ENCODE peak calls at places on chromosomes 13 and 19, in nine cellular contexts. V is colonic mucosa; S is A549; E is mesenchymal stem cell; K is GM23248; A is breast epithelium; O is CD4-positive, CD25-positive, alpha-beta regulatory T cell; F is psoas muscle; R is mammary epithelial cell. G is an unnamed sample. For H3K4me1, the result is how much of the 10 kb centered on the place peaks cover.

GRCh38 chr13:110221331-110221730 is 85.6 kb downstream of the COL4A1 start:
- DNase-seq in V (no peak), S (no peak), E (no peak), K (no peak), A (no peak), O (no peak), F (no peak), R (no peak), G (no peak)

GRCh38 chr13:99895428-99895998 is 76.1 kb downstream of the ZIC5 start:
- DNase-seq in V (peak), S (no peak), E (peak), K (peak), A (no peak), O (peak), F (no peak), R (no peak), G (no peak)

GRCh38 chr19:50003810-50004419 is 21.3 kb downstream of the VRK3 start:
- DNase-seq in V (no peak), S (peak), E (peak), K (peak), A (no peak), O (no peak), F (peak), R (peak), G (no peak)

GRCh38 chr13:32880636-32881035 is 135.6 kb upstream of the KL start:
- DNase-seq in V (no peak), S (no peak), E (no peak), K (no peak), A (no peak), O (no peak), F (no peak), R (no peak), G (no peak)

GRCh38 chr19:912181-913079 is 589 bp downstream of the R3HDM4 start:
- DNase-seq in V (no peak), S (no peak), E (no peak), K (peak), A (no peak), O (peak), F (no peak), R (peak), G (no peak)

GRCh38 chr19:35357867-35358573 is at the start of gene FFAR3:
- DNase-seq in V (no peak), S (no peak), E (peak), K (peak), A (peak), O (peak), F (peak), R (no peak), G (peak)

GRCh38 chr13:111204438-111205177 is 89.5 kb downstream of the ARHGEF7 start:
- DNase-seq in V (no peak), S (no peak), E (peak), K (peak), A (no peak), O (no peak), F (peak), R (peak), G (peak)

GRCh38 chr19:11377237-11377636 is 2.8 kb downstream of the SWSAP1 start:
- DNase-seq in V (no peak), S (peak), E (peak), K (peak), A (no peak), O (no peak), F (no peak), R (peak), G (no peak)

GRCh38 chr13:109517516-109517915 is 268.9 kb downstream of the IRS2 start:
- DNase-seq in V (no peak), S (no peak), E (peak), K (peak), A (no peak), O (no peak), F (no peak), R (no peak), G (no peak)

GRCh38 chr13:99206226-99206625 is 5.6 kb downstream of the UBAC2 start:
- DNase-seq in V (peak), S (no peak), E (no peak), K (no peak), A (no peak), O (no peak), F (no peak), R (no peak), G (no peak)

GRCh38 chr13:51291341-51291740 is 48.1 kb upstream of the SERPINE3 start:
- DNase-seq in V (no peak), S (peak), E (no peak), K (peak), A (no peak), O (no peak), F (no peak), R (peak), G (no peak)

GRCh38 chr13:73272831-73273230 is 214.0 kb downstream of the KLF5 start:
- DNase-seq in V (no peak), S (no peak), E (no peak), K (no peak), A (no peak), O (no peak), F (no peak), R (no peak), G (no peak)

GRCh38 chr13:91904005-91904404 is 505.6 kb downstream of the GPC5 start:
- DNase-seq in V (no peak), S (no peak), E (peak), K (no peak), A (no peak), O (no peak), F (no peak), R (no peak), G (no peak)

GRCh38 chr19:50882188-50882587 is 8.9 kb downstream of the KLK2 start:
- DNase-seq in V (no peak), S (no peak), E (no peak), K (no peak), A (no peak), O (no peak), F (no peak), R (no peak), G (no peak)

GRCh38 chr13:85825454-85825853 is 26.2 kb upstream of the SLITRK6 start:
- DNase-seq in V (no peak), S (no peak), E (peak), K (no peak), A (no peak), O (no peak), F (no peak), R (no peak), G (no peak)

GRCh38 chr19:37698216-37698615 is 21.3 kb downstream of the ZNF607 start:
- DNase-seq in V (no peak), S (no peak), E (no peak), K (no peak), A (no peak), O (no peak), F (no peak), R (no peak), G (no peak)

GRCh38 chr19:44282846-44283245 is 22.0 kb downstream of the ZNF235 start:
- DNase-seq in V (no peak), S (no peak), E (no peak), K (peak), A (no peak), O (no peak), F (no peak), R (peak), G (no peak)

GRCh38 chr13:113502686-113503085 is 12.2 kb upstream of the DCUN1D2 start:
- DNase-seq in V (no peak), S (no peak), E (no peak), K (no peak), A (no peak), O (no peak), F (no peak), R (no peak), G (no peak)

GRCh38 chr13:113897161-113897560 is 33.3 kb upstream of the GAS6 start:
- DNase-seq in V (no peak), S (peak), E (peak), K (peak), A (peak), O (no peak), F (no peak), R (peak), G (no peak)

GRCh38 chr13:112451512-112452379 is 75.6 kb downstream of the SPACA7 start:
- DNase-seq in V (peak), S (no peak), E (no peak), K (no peak), A (no peak), O (no peak), F (peak), R (no peak), G (no peak)

GRCh38 chr19:55546822-55547614 is 1.7 kb upstream of the SBK3 start:
- DNase-seq in V (peak), S (peak), E (peak), K (peak), A (no peak), O (no peak), F (peak), R (peak), G (peak)

GRCh38 chr19:6947745-6948144 is 60.4 kb downstream of the ADGRE1 start:
- DNase-seq in V (no peak), S (peak), E (peak), K (peak), A (no peak), O (no peak), F (no peak), R (no peak), G (no peak)

GRCh38 chr19:7691497-7691896 is 10.4 kb downstream of the FCER2 start:
- DNase-seq in V (no peak), S (no peak), E (no peak), K (no peak), A (no peak), O (no peak), F (no peak), R (no peak), G (no peak)

GRCh38 chr19:18085702-18086457 is 854 bp downstream of the IL12RB1 start:
- DNase-seq in V (no peak), S (no peak), E (no peak), K (no peak), A (no peak), O (no peak), F (no peak), R (no peak), G (no peak)

GRCh38 chr19:11538232-11539036 is at the start of gene CNN1:
- DNase-seq in V (no peak), S (no peak), E (peak), K (peak), A (peak), O (no peak), F (peak), R (no peak), G (peak)

GRCh38 chr19:32570081-32570785 is 10.8 kb upstream of the PDCD5 start:
- DNase-seq in V (peak), S (peak), E (peak), K (peak), A (peak), O (peak), F (peak), R (peak), G (no peak)

GRCh38 chr19:41426952-41427646 is at the start of gene B3GNT8:
- DNase-seq in V (peak), S (no peak), E (peak), K (peak), A (peak), O (no peak), F (peak), R (peak), G (peak)

GRCh38 chr13:105047676-105048295 is 1487.7 kb downstream of the EFNB2 start:
- DNase-seq in V (no peak), S (no peak), E (no peak), K (no peak), A (no peak), O (no peak), F (no peak), R (no peak), G (no peak)

GRCh38 chr19:18290250-18291018 is 9.0 kb upstream of the JUND start:
- DNase-seq in V (no peak), S (no peak), E (no peak), K (peak), A (no peak), O (peak), F (no peak), R (no peak), G (peak)

GRCh38 chr13:39552233-39552632 is 50.8 kb downstream of the LHFPL6 start:
- DNase-seq in V (no peak), S (no peak), E (no peak), K (no peak), A (no peak), O (no peak), F (no peak), R (no peak), G (no peak)

GRCh38 chr19:17889609-17890214 is 18.0 kb downstream of the SLC5A5 start:
- DNase-seq in V (no peak), S (no peak), E (peak), K (peak), A (no peak), O (no peak), F (no peak), R (peak), G (no peak)

GRCh38 chr19:661427-662196 is 1.4 kb downstream of the RNF126 start:
- DNase-seq in V (peak), S (no peak), E (peak), K (peak), A (no peak), O (peak), F (no peak), R (peak), G (no peak)

GRCh38 chr19:18002347-18002850 is 5.6 kb upstream of the ARRDC2 start:
- DNase-seq in V (no peak), S (no peak), E (no peak), K (no peak), A (no peak), O (no peak), F (peak), R (no peak), G (peak)

GRCh38 chr13:98755729-98756128 is 3.3 kb upstream of the SLC15A1 start:
- DNase-seq in V (no peak), S (no peak), E (no peak), K (no peak), A (no peak), O (no peak), F (no peak), R (no peak), G (no peak)

GRCh38 chr19:10815969-10816635 is 19.9 kb downstream of the TMED1 start:
- DNase-seq in V (no peak), S (no peak), E (no peak), K (peak), A (no peak), O (no peak), F (no peak), R (no peak), G (no peak)

GRCh38 chr19:4910594-4911273 is 1.4 kb downstream of the UHRF1 start:
- DNase-seq in V (peak), S (peak), E (peak), K (peak), A (no peak), O (no peak), F (no peak), R (no peak), G (no peak)

GRCh38 chr13:31699650-31700049 is 39.7 kb upstream of the RXFP2 start:
- DNase-seq in V (no peak), S (no peak), E (no peak), K (no peak), A (no peak), O (no peak), F (no peak), R (no peak), G (no peak)

GRCh38 chr13:73090116-73090811 is 31.5 kb downstream of the KLF5 start:
- DNase-seq in V (peak), S (peak), E (peak), K (peak), A (no peak), O (no peak), F (no peak), R (peak), G (no peak)

DNA sequence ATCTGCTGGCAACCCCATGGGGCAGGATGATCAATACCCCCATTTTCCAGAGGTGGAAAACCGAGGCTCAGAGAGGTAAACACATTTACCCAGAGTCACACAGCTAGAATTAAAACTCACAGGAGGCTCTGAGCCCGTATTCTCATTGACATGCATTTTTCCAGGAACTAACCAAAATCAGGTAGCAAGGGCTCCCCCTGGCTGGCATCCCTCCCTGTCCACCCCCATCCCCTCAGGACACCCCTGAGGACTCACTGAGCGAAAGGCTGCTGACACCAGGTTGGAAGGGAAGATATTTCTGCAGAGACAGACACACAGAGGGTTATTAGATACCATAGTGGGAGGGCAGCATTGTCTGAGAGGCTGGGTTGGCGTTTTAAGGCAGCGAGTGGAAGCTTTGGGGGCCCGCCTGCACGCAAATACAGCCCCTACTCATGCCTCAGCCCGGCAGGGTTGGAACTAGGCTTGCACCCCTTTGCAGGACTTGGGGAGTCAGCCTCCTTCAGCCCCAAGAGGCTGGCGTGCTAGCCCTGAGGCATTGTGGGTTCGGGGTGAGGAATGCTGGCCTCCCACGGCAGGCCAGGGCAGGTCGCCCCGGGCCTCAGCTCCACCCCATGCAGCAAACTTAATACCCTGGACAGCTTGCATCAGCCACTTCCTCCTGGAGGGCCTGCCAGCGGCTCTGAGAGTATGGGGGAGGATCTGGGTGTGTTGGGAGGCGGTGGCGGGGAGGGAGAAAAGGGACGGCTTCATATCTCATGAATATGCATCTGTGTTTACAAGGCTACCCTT is 3.9 kb downstream of the SLC1A5 start:
- DNase-seq in V (peak), S (peak), E (peak), K (peak), A (peak), O (no peak), F (peak), R (peak), G (peak)
- H3K4me1 ChIP-seq in V (under half), S (half or more), E (under half), K (under half), A (under half), O (half or more), F (under half), R (under half), G (half or more)

GRCh38 chr13:24184265-24184841 is 23.8 kb downstream of the SPATA13 start:
- DNase-seq in V (peak), S (no peak), E (no peak), K (no peak), A (no peak), O (no peak), F (no peak), R (no peak), G (no peak)
- H3K27ac ChIP-seq in V (peak), S (peak), E (peak), K (no peak), A (no peak), O (no peak), F (no peak), R (no peak), G (no peak)

DNA sequence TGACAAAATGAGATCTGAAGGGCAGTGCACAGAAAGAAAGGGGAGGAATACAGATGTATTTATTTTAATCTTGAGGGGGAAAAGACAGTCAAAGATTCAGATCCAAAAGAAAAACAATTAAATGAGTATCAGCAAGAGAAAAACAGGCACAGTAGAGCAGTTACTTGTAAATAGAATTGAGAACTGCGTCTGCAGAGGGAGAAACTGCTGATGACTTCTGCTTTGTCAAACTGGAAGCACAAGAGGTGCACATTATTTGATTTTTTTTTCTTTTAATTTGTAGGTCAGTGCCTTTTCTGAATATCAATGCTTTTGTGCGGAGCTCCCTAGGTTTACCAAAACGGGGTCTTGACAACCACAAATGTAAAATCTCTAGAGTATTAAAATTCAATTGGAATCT is 37.3 kb downstream of the EFNB2 start:
- DNase-seq in V (no peak), S (no peak), E (no peak), K (no peak), A (no peak), O (no peak), F (no peak), R (no peak), G (no peak)
- H3K4me1 ChIP-seq in V (under half), S (under half), E (under half), K (under half), A (under half), O (under half), F (half or more), R (under half), G (half or more)

GRCh38 chr19:46471778-46472543 is 598 bp upstream of the PNMA8A start:
- DNase-seq in V (no peak), S (no peak), E (peak), K (no peak), A (no peak), O (no peak), F (no peak), R (no peak), G (no peak)
- H3K27ac ChIP-seq in V (no peak), S (peak), E (no peak), K (peak), A (peak), O (no peak), F (peak), R (no peak), G (peak)

DNA sequence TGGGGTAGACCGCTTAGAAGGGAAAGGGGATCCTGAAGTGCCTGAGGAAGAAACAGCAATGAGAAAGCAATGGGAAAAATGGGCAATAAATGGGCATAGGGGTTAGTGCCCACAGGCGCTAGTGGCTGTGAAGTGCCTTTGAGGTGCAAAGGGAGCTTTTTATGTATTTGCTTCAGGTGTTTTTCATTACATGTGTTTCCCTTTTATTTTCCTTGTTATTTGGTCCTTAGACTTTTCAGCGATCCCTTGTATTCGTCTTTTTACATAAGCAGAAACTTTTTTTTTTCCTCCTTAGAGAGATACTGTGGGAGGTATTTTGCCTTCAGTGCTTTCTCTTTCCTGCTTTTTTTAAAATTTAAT is 19.6 kb downstream of the NFIX start:
- DNase-seq in V (no peak), S (no peak), E (no peak), K (peak), A (no peak), O (no peak), F (no peak), R (no peak), G (no peak)
- H3K4me1 ChIP-seq in V (under half), S (under half), E (under half), K (half or more), A (under half), O (under half), F (half or more), R (half or more), G (half or more)

GRCh38 chr13:20567881-20568528 is 1.0 kb downstream of the IFT88 start:
- DNase-seq in V (no peak), S (no peak), E (peak), K (no peak), A (no peak), O (no peak), F (no peak), R (no peak), G (no peak)
- H3K27ac ChIP-seq in V (peak), S (peak), E (peak), K (peak), A (peak), O (peak), F (peak), R (peak), G (peak)

GRCh38 chr19:48750351-48750750 is 2.1 kb downstream of the FUT1 start:
- DNase-seq in V (no peak), S (no peak), E (no peak), K (no peak), A (no peak), O (no peak), F (no peak), R (no peak), G (no peak)
- H3K4me1 ChIP-seq in V (under half), S (under half), E (under half), K (under half), A (under half), O (under half), F (under half), R (under half), G (under half)

GRCh38 chr13:41389580-41389979 is 67.8 kb upstream of the RGCC start:
- DNase-seq in V (no peak), S (no peak), E (no peak), K (no peak), A (no peak), O (no peak), F (no peak), R (no peak), G (no peak)
- H3K27ac ChIP-seq in V (no peak), S (no peak), E (no peak), K (no peak), A (no peak), O (no peak), F (no peak), R (no peak), G (peak)

GRCh38 chr19:15317392-15318011 is 14.8 kb downstream of the BRD4 start:
- DNase-seq in V (no peak), S (no peak), E (no peak), K (peak), A (no peak), O (no peak), F (no peak), R (no peak), G (no peak)
- H3K4me1 ChIP-seq in V (under half), S (under half), E (under half), K (half or more), A (under half), O (half or more), F (half or more), R (under half), G (half or more)

DNA sequence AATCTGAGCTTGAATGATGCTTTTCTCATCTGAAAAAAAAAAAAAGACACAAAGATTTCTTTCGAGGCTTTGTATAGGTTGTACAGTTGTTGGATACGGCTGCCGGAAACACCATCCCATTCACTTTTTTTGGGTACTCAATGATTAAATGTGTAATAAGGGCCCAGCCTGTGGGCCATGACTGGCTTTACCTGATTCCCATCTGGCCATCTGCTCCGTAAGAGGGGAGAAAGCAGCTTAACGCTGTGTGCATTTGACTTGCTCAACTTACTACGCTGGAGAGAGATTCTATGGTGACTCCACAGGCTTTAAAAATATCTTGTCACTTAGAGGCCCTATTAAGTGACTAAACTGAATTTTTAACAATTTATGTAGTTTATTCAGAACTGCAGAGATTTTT is 731 bp downstream of the ZNF558 start:
- DNase-seq in V (no peak), S (no peak), E (no peak), K (peak), A (no peak), O (no peak), F (no peak), R (no peak), G (no peak)
- H3K27ac ChIP-seq in V (peak), S (peak), E (no peak), K (peak), A (peak), O (peak), F (peak), R (no peak), G (peak)